ENCODE peak calls at places on chromosomes 4 and X, in nine cellular contexts. S is aorta; C is Karpas-422; D is heart left ventricle; H is Peyer's patch; K is effector memory CD4-positive, alpha-beta T cell; J is mesendoderm; A is ascending aorta; G is IMR-90. Y is an unnamed sample. For H3K27me3, the result is how much of the 10 kb centered on the place peaks cover.

GRCh38 chr4:162241857-162242256 is 78.1 kb upstream of the FSTL5 start:
- DNase-seq in S (no peak), C (no peak), D (no peak), H (no peak), K (no peak), J (no peak), A (no peak), G (no peak), Y (no peak)

GRCh38 chrX:109974906-109975655 is 27.8 kb upstream of the TMEM164 start:
- DNase-seq in S (no peak), C (no peak), D (no peak), H (no peak), K (no peak), J (no peak), A (no peak), G (no peak), Y (peak)

GRCh38 chr4:71266090-71266794 is 72.6 kb upstream of the SLC4A4 start:
- DNase-seq in S (no peak), C (no peak), D (no peak), H (no peak), K (no peak), J (no peak), A (no peak), G (peak), Y (peak)

GRCh38 chrX:572490-573124 is 58.0 kb upstream of the SHOX start:
- DNase-seq in S (peak), C (no peak), D (no peak), H (no peak), K (no peak), J (no peak), A (no peak), G (no peak), Y (no peak)

GRCh38 chr4:6732441-6733357 is 16.7 kb downstream of the BLOC1S4 start:
- DNase-seq in S (peak), C (no peak), D (peak), H (peak), K (no peak), J (peak), A (peak), G (peak), Y (peak)

GRCh38 chrX:3994315-3994714 is 280.9 kb upstream of the PRKX start:
- DNase-seq in S (no peak), C (no peak), D (no peak), H (no peak), K (no peak), J (peak), A (no peak), G (no peak), Y (no peak)

GRCh38 chr4:121189811-121190210 is 25.7 kb upstream of the TNIP3 start:
- DNase-seq in S (no peak), C (no peak), D (no peak), H (no peak), K (peak), J (no peak), A (no peak), G (no peak), Y (no peak)

GRCh38 chr4:10944321-10944720 is 259.8 kb upstream of the CLNK start:
- DNase-seq in S (no peak), C (no peak), D (no peak), H (no peak), K (no peak), J (peak), A (no peak), G (no peak), Y (no peak)

GRCh38 chr4:651884-652642 is 22.0 kb downstream of the ATP5ME start:
- DNase-seq in S (no peak), C (no peak), D (no peak), H (no peak), K (no peak), J (no peak), A (no peak), G (no peak), Y (no peak)

GRCh38 chr4:136241221-136241986 is 1290.9 kb downstream of the PCDH18 start:
- DNase-seq in S (no peak), C (no peak), D (no peak), H (no peak), K (no peak), J (no peak), A (no peak), G (no peak), Y (peak)

GRCh38 chrX:8748855-8749254 is 16.9 kb upstream of the ANOS1 start:
- DNase-seq in S (no peak), C (peak), D (no peak), H (no peak), K (no peak), J (peak), A (no peak), G (peak), Y (peak)

GRCh38 chr4:150033937-150034336 is 44.3 kb upstream of the DCLK2 start:
- DNase-seq in S (peak), C (no peak), D (no peak), H (no peak), K (no peak), J (no peak), A (no peak), G (peak), Y (peak)

GRCh38 chr4:129278868-129279267 is 182.9 kb downstream of the C4orf33 start:
- DNase-seq in S (no peak), C (no peak), D (no peak), H (no peak), K (no peak), J (no peak), A (no peak), G (no peak), Y (no peak)

GRCh38 chr4:128288689-128289106 is 1.1 kb upstream of the PGRMC2 start:
- DNase-seq in S (no peak), C (peak), D (no peak), H (no peak), K (peak), J (peak), A (no peak), G (peak), Y (peak)

GRCh38 chr4:92521941-92522340 is 218.2 kb downstream of the GRID2 start:
- DNase-seq in S (no peak), C (no peak), D (no peak), H (no peak), K (no peak), J (peak), A (no peak), G (no peak), Y (no peak)

GRCh38 chrX:51804741-51805140 is 61.5 kb downstream of the GSPT2 start:
- DNase-seq in S (no peak), C (no peak), D (no peak), H (no peak), K (no peak), J (peak), A (no peak), G (no peak), Y (no peak)

GRCh38 chr4:98685225-98686045 is 27.0 kb upstream of the TSPAN5 start:
- DNase-seq in S (no peak), C (no peak), D (no peak), H (no peak), K (no peak), J (no peak), A (no peak), G (no peak), Y (no peak)

GRCh38 chrX:116009871-116010710 is 160.5 kb upstream of the AGTR2 start:
- DNase-seq in S (no peak), C (no peak), D (peak), H (no peak), K (no peak), J (peak), A (no peak), G (no peak), Y (no peak)

GRCh38 chr4:119647558-119647957 is 19.0 kb upstream of the PDE5A start:
- DNase-seq in S (no peak), C (no peak), D (no peak), H (no peak), K (no peak), J (no peak), A (no peak), G (peak), Y (peak)

GRCh38 chr4:139028191-139028661 is 12.6 kb downstream of the NOCT start:
- DNase-seq in S (no peak), C (no peak), D (peak), H (no peak), K (no peak), J (no peak), A (no peak), G (no peak), Y (no peak)

GRCh38 chr4:168664242-168664897 is 167.5 kb downstream of the PALLD start:
- DNase-seq in S (no peak), C (no peak), D (no peak), H (no peak), K (no peak), J (no peak), A (no peak), G (no peak), Y (no peak)

GRCh38 chr4:4874254-4874653 is 14.8 kb downstream of the MSX1 start:
- DNase-seq in S (no peak), C (no peak), D (no peak), H (no peak), K (no peak), J (no peak), A (no peak), G (no peak), Y (no peak)
- H3K27me3 ChIP-seq in S (under half), C (under half), D (half or more), H (under half), K (under half), J (half or more), A (under half), G (half or more), Y (half or more)

GRCh38 chrX:132483523-132483922 is 5.3 kb downstream of the MBNL3 start:
- DNase-seq in S (no peak), C (no peak), D (no peak), H (no peak), K (no peak), J (no peak), A (no peak), G (no peak), Y (no peak)
- H3K4me3 ChIP-seq in S (no peak), C (no peak), D (no peak), H (no peak), K (no peak), J (no peak), A (no peak), G (no peak), Y (no peak)

GRCh38 chrX:74133156-74133796 is 170.7 kb upstream of the ZCCHC13 start:
- DNase-seq in S (no peak), C (peak), D (no peak), H (no peak), K (no peak), J (peak), A (no peak), G (peak), Y (peak)

DNA sequence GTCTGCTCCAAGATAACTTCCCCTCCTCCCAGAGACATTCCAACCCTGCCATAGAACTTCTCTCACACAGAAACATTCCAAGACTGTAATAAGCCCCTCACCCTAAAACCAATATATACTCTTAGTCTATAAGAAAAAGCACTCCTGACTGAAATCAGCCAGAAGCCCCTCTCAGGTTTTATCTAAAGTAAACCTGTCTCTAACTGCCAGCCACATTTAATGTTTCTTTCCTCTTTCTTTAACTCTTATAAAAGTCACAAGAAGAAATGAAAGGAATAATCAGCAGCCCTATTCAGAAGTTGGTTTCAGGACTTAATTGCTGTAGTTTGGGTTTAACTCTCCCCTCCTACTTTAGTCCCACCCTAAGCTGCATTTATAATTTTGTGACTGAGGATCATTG is 165.0 kb upstream of the ZCCHC13 start:
- DNase-seq in S (no peak), C (no peak), D (no peak), H (no peak), K (no peak), J (no peak), A (no peak), G (no peak), Y (no peak)
- H3K27ac ChIP-seq in S (no peak), C (no peak), D (no peak), H (no peak), K (no peak), J (no peak), A (no peak), G (no peak), Y (no peak)

GRCh38 chr4:48341776-48342558 is 638 bp downstream of the SLAIN2 start:
- DNase-seq in S (peak), C (peak), D (peak), H (peak), K (no peak), J (peak), A (peak), G (peak), Y (no peak)

GRCh38 chr4:48343035-48343434 is 1.7 kb downstream of the SLAIN2 start:
- DNase-seq in S (no peak), C (no peak), D (no peak), H (no peak), K (no peak), J (no peak), A (no peak), G (no peak), Y (no peak)

GRCh38 chr4:48340905-48341775 is at the start of gene SLAIN2:
- DNase-seq in S (peak), C (peak), D (peak), H (peak), K (peak), J (peak), A (peak), G (peak), Y (peak)

GRCh38 chr4:48343531-48343930 is 2.2 kb downstream of the SLAIN2 start:
- DNase-seq in S (no peak), C (no peak), D (no peak), H (no peak), K (no peak), J (no peak), A (no peak), G (peak), Y (no peak)

DNA sequence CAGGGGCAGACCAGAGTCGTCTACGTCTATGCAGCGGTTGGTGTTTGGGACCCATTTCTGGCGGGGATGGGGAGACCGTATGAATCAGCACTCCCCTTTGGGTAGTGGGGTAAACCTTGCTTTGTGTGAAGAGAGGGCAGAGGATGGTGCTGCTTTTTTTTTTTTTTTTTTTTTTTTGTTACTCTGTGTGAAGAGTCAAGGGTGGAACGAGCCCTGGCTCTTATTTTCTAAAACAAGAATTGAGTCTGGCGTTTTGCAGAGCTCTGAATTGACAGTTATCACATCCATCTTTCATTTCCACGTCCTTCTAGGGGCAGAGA is 1.2 kb downstream of the SLAIN2 start:
- DNase-seq in S (no peak), C (peak), D (no peak), H (no peak), K (no peak), J (no peak), A (no peak), G (no peak), Y (no peak)
- H3K27me3 ChIP-seq in S (under half), C (under half), D (under half), H (under half), K (under half), J (under half), A (under half), G (under half), Y (under half)

GRCh38 chr4:153488006-153488718 is 22.0 kb downstream of the TMEM131L start:
- DNase-seq in S (no peak), C (no peak), D (peak), H (no peak), K (peak), J (no peak), A (no peak), G (peak), Y (peak)
- H3K4me3 ChIP-seq in S (no peak), C (no peak), D (peak), H (peak), K (peak), J (no peak), A (peak), G (no peak), Y (no peak)

GRCh38 chr4:108166038-108166437 is 2.7 kb downstream of the LEF1 start:
- DNase-seq in S (no peak), C (no peak), D (no peak), H (no peak), K (no peak), J (no peak), A (no peak), G (no peak), Y (no peak)
- H3K27ac ChIP-seq in S (no peak), C (no peak), D (no peak), H (no peak), K (peak), J (no peak), A (no peak), G (no peak), Y (no peak)

DNA sequence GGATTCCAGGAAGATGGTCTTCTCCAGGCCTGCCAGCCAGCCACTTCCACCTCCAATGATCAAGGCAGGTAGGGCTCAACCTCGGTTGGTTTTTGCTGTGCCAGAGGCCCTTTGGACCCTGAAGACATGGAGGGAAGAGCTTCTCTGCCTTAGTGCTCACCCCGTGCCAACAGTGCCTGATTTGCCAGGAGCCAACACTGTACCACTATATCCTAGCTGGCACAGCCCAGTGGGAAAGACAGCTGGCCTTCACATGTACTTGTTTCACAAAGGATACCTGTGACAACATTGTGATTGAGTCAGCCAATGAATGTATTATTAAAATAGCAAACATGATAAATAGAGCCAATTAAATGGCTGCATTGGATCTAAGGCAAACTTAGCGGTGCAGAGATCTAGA is 51.9 kb upstream of the PRPS1 start:
- DNase-seq in S (no peak), C (no peak), D (no peak), H (no peak), K (no peak), J (no peak), A (no peak), G (no peak), Y (no peak)
- H3K27me3 ChIP-seq in S (under half), C (under half), D (under half), H (under half), K (under half), J (under half), A (under half), G (under half), Y (under half)

DNA sequence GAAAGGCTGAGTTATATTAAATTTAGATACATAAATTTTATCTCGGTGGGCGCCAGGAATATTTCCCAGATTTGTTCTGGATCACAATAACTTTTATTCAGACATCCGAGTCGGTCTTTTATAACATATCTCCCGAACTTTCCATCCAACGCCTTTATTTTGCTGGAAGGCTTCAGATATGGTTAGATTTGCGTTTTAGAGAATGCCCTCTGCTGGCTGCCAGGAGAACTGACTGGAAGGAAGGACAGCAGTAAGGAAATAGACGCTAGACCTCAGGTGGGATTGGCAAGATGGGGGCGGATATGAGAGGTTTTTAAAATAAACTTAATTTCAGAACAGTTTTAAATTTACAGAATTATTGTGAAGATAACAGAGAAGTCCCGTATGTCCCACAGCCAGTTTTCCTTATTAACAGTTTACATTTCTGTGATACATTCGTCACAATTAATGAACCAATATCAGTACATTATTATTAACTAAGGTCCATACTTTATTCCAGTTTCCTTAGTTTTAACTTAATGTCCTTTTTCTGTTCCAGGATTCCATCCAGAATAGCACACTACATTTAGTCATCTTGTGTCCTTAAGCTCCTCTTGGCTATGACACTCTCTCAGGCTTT is 4.6 kb upstream of the KANTR start:
- DNase-seq in S (no peak), C (peak), D (peak), H (no peak), K (no peak), J (peak), A (peak), G (peak), Y (peak)
- H3K4me3 ChIP-seq in S (no peak), C (peak), D (peak), H (peak), K (peak), J (no peak), A (peak), G (peak), Y (peak)